ENCODE peak calls at places on chromosomes 12 and 14, in five cellular contexts. H is CD4-positive, alpha-beta T cell; Z is K562; F is T follicular helper cell; J is dorsolateral prefrontal cortex. K is an unnamed sample.
A peak's percentile ranks its signal among the peaks of the same experiment; 100 is the strongest.

GRCh38 chr14:104108570-104109060 is 23.1 kb downstream of the ASPG start:
- DNase-seq in J (peak; percentile 36), Z (no peak), F (no peak), H (no peak), K (no peak)

GRCh38 chr12:115468087-115468510 is 784.1 kb upstream of the TBX3 start:
- DNase-seq in Z (no peak), J (no peak), H (no peak), F (no peak), K (no peak)

GRCh38 chr14:45990252-45990651 is 661.3 kb downstream of the RPL10L start:
- DNase-seq in Z (no peak), F (no peak), H (no peak), J (no peak), K (no peak)

GRCh38 chr12:117842630-117843029 is 126.2 kb downstream of the KSR2 start:
- DNase-seq in F (no peak), J (no peak), Z (no peak), H (no peak), K (no peak)

GRCh38 chr14:58572092-58572853 is 65.5 kb upstream of the DACT1 start:
- DNase-seq in F (no peak), Z (no peak), H (peak; percentile 41), J (no peak), K (no peak)

GRCh38 chr14:34052658-34053014 is 101.8 kb upstream of the EGLN3 start:
- DNase-seq in H (no peak), F (no peak), J (no peak), Z (no peak), K (no peak)

GRCh38 chr12:15644700-15645099 is 144.5 kb downstream of the EPS8 start:
- DNase-seq in Z (no peak), H (no peak), J (no peak), F (no peak), K (no peak)

GRCh38 chr14:51595831-51596472 is 55.8 kb upstream of the FRMD6 start:
- DNase-seq in Z (no peak), H (no peak), J (no peak), F (no peak), K (no peak)

GRCh38 chr14:84477996-84478395 is 1051.9 kb upstream of the FLRT2 start:
- DNase-seq in J (no peak), F (no peak), H (no peak), Z (no peak), K (no peak)

GRCh38 chr12:42961395-42961794 is 371.8 kb upstream of the PRICKLE1 start:
- DNase-seq in Z (no peak), F (no peak), H (no peak), J (no peak), K (no peak)

GRCh38 chr12:58741226-58741625 is 179.1 kb downstream of the LRIG3 start:
- DNase-seq in H (no peak), F (no peak), J (no peak), Z (no peak), K (no peak)

GRCh38 chr14:92322516-92322915 is 449 bp upstream of the SLC24A4 start:
- DNase-seq in J (no peak), Z (no peak), F (no peak), H (no peak), K (no peak)

GRCh38 chr12:106084048-106084671 is 54.6 kb downstream of the NUAK1 start:
- DNase-seq in J (no peak), H (no peak), Z (no peak), F (no peak), K (no peak)

GRCh38 chr12:113786107-113786506 is 180.0 kb downstream of the RBM19 start:
- DNase-seq in J (no peak), F (no peak), Z (no peak), H (no peak), K (no peak)

GRCh38 chr12:46395308-46395707 is 22.7 kb upstream of the SLC38A2 start:
- DNase-seq in J (no peak), H (no peak), Z (no peak), F (no peak), K (no peak)

GRCh38 chr12:122499991-122500684 is 594 bp downstream of the ZCCHC8 start:
- DNase-seq in H (peak; percentile 17), J (peak; percentile 61), Z (peak; percentile 44), F (peak; percentile 10), K (peak; percentile 16)

GRCh38 chr12:105888696-105889095 is 250.1 kb downstream of the NUAK1 start:
- DNase-seq in J (no peak), F (no peak), H (no peak), Z (no peak), K (no peak)

GRCh38 chr14:68285421-68286179 is 466.0 kb downstream of the RAD51B start:
- DNase-seq in Z (no peak), F (no peak), J (no peak), H (peak; percentile 40), K (peak; percentile 30)

GRCh38 chr12:124878795-124879516 is 15.3 kb upstream of the SCARB1 start:
- DNase-seq in Z (peak; percentile 8), H (no peak), J (no peak), F (no peak), K (no peak)

GRCh38 chr12:15602051-15602672 is 187.0 kb downstream of the EPS8 start:
- DNase-seq in F (no peak), Z (no peak), J (no peak), H (no peak), K (no peak)

GRCh38 chr12:111434680-111435338 is 29.1 kb downstream of the SH2B3 start:
- DNase-seq in Z (no peak), J (no peak), H (peak; percentile 79), F (peak; percentile 79), K (peak; percentile 58)

GRCh38 chr12:131122631-131123030 is 168.9 kb downstream of the ADGRD1 start:
- DNase-seq in F (no peak), J (no peak), H (no peak), Z (no peak), K (no peak)

GRCh38 chr14:47366006-47366405 is 309.4 kb downstream of the MDGA2 start:
- DNase-seq in F (no peak), Z (no peak), H (no peak), J (no peak), K (no peak)

GRCh38 chr14:60965402-60965801 is 15.5 kb downstream of the TRMT5 start:
- DNase-seq in H (no peak), J (no peak), Z (no peak), F (no peak), K (no peak)

GRCh38 chr14:24681056-24681455 is 47.1 kb upstream of the GZMB start:
- DNase-seq in F (no peak), J (no peak), H (no peak), Z (no peak), K (no peak)

K was measured in effector CD8-positive, alpha-beta T cell.